ENCODE peak calls at places on chromosomes 16 and 17, in five cellular contexts. U, J, S, K and F are unnamed samples.

GRCh38 chr17:58271532-58271931 is 9.2 kb downstream of the MPO start:
- DNase-seq in U (no peak), J (no peak), S (no peak), K (no peak), F (no peak)

GRCh38 chr16:31868701-31869167 is 4.9 kb upstream of the ZNF267 start:
- DNase-seq in U (peak), J (peak), S (peak), K (peak), F (peak)

GRCh38 chr16:72846594-72846993 is 201.3 kb downstream of the ZFHX3 start:
- DNase-seq in U (no peak), J (no peak), S (no peak), K (no peak), F (no peak)

GRCh38 chr16:4599545-4599944 is 15.1 kb downstream of the UBALD1 start:
- DNase-seq in U (no peak), J (no peak), S (no peak), K (no peak), F (no peak)

GRCh38 chr17:29929006-29929543 is 953 bp downstream of the SSH2 start:
- DNase-seq in U (no peak), J (no peak), S (no peak), K (no peak), F (peak)

GRCh38 chr16:12434567-12434966 is 369.1 kb downstream of the CPPED1 start:
- DNase-seq in U (no peak), J (no peak), S (no peak), K (no peak), F (no peak)

GRCh38 chr16:73951541-73951940 is 345.1 kb upstream of the PSMD7 start:
- DNase-seq in U (no peak), J (no peak), S (no peak), K (no peak), F (no peak)

GRCh38 chr17:79944821-79945391 is 90.8 kb downstream of the TBC1D16 start:
- DNase-seq in U (no peak), J (no peak), S (peak), K (no peak), F (no peak)

GRCh38 chr17:76493505-76494167 is 7.6 kb downstream of the RHBDF2 start:
- DNase-seq in U (no peak), J (no peak), S (no peak), K (no peak), F (no peak)

GRCh38 chr17:21165922-21166598 is 39.3 kb downstream of the DHRS7B start:
- DNase-seq in U (no peak), J (no peak), S (no peak), K (no peak), F (no peak)

GRCh38 chr16:22739077-22739476 is 74.9 kb upstream of the HS3ST2 start:
- DNase-seq in U (no peak), J (peak), S (no peak), K (no peak), F (no peak)

GRCh38 chr17:57257213-57257873 is 1.0 kb downstream of the MSI2 start:
- DNase-seq in U (no peak), J (no peak), S (no peak), K (no peak), F (no peak)

GRCh38 chr17:6473128-6473767 is 29.0 kb downstream of the PIMREG start:
- DNase-seq in U (peak), J (peak), S (peak), K (peak), F (peak)

GRCh38 chr16:1794908-1795666 is 1.6 kb upstream of the IGFALS start:
- DNase-seq in U (no peak), J (no peak), S (no peak), K (no peak), F (no peak)

GRCh38 chr17:8019665-8020064 is 17.2 kb downstream of the GUCY2D start:
- DNase-seq in U (no peak), J (no peak), S (no peak), K (no peak), F (no peak)

GRCh38 chr17:9234404-9234945 is 213.2 kb downstream of the NTN1 start:
- DNase-seq in U (no peak), J (no peak), S (no peak), K (no peak), F (no peak)

GRCh38 chr17:49887086-49887743 is 39.3 kb upstream of the TAC4 start:
- DNase-seq in U (peak), J (no peak), S (no peak), K (no peak), F (peak)

GRCh38 chr17:62163847-62164246 is 98.8 kb upstream of the MED13 start:
- DNase-seq in U (peak), J (no peak), S (no peak), K (no peak), F (no peak)

GRCh38 chr17:14790518-14790917 is 474.6 kb downstream of the PMP22 start:
- DNase-seq in U (no peak), J (no peak), S (no peak), K (no peak), F (no peak)

GRCh38 chr17:36890398-36891190 is 46.7 kb upstream of the LHX1 start:
- DNase-seq in U (no peak), J (no peak), S (no peak), K (no peak), F (no peak)

GRCh38 chr17:6494239-6494941 is 50.1 kb downstream of the PIMREG start:
- DNase-seq in U (no peak), J (no peak), S (no peak), K (no peak), F (no peak)

GRCh38 chr17:18362509-18363020 is 785 bp downstream of the SHMT1 start:
- DNase-seq in U (peak), J (peak), S (no peak), K (no peak), F (peak)

GRCh38 chr17:57326348-57326747 is 70.0 kb downstream of the MSI2 start:
- DNase-seq in U (no peak), J (no peak), S (no peak), K (no peak), F (no peak)

GRCh38 chr17:56808503-56808902 is 25.2 kb downstream of the C17orf67 start:
- DNase-seq in U (no peak), J (no peak), S (no peak), K (no peak), F (no peak)

GRCh38 chr16:74813109-74813641 is 38.6 kb upstream of the FA2H start:
- DNase-seq in U (peak), J (peak), S (peak), K (peak), F (peak)

GRCh38 chr17:69175812-69176517 is 34.3 kb upstream of the ABCA6 start:
- DNase-seq in U (no peak), J (no peak), S (no peak), K (no peak), F (no peak)

GRCh38 chr16:6548507-6548906 is 784.1 kb upstream of the RBFOX1 start:
- DNase-seq in U (no peak), J (no peak), S (no peak), K (no peak), F (no peak)

GRCh38 chr17:37391146-37391545 is 15.4 kb downstream of the C17orf78 start:
- DNase-seq in U (no peak), J (no peak), S (no peak), K (no peak), F (no peak)

GRCh38 chr17:4635823-4636375 is 5.6 kb downstream of the ALOX15 start:
- DNase-seq in U (no peak), J (no peak), S (no peak), K (no peak), F (no peak)

GRCh38 chr17:30823425-30823824 is 1.1 kb downstream of the CRLF3 start:
- DNase-seq in U (no peak), J (no peak), S (no peak), K (no peak), F (no peak)

GRCh38 chr16:66260522-66261290 is 105.8 kb upstream of the CDH5 start:
- DNase-seq in U (no peak), J (no peak), S (no peak), K (no peak), F (no peak)

GRCh38 chr17:60170835-60171752 is 21.3 kb downstream of the CA4 start:
- DNase-seq in U (no peak), J (peak), S (no peak), K (no peak), F (no peak)

GRCh38 chr17:3036800-3037199 is 26.6 kb downstream of the OR1D5 start:
- DNase-seq in U (no peak), J (no peak), S (no peak), K (no peak), F (no peak)

GRCh38 chr17:282000-282911 is 70.4 kb downstream of the RPH3AL start:
- DNase-seq in U (peak), J (no peak), S (no peak), K (no peak), F (no peak)

GRCh38 chr17:41419712-41420111 is 4.7 kb downstream of the KRT37 start:
- DNase-seq in U (no peak), J (no peak), S (no peak), K (no peak), F (no peak)

GRCh38 chr16:80569440-80570105 is 28.8 kb downstream of the DYNLRB2 start:
- DNase-seq in U (no peak), J (no peak), S (no peak), K (peak), F (no peak)

GRCh38 chr17:81731271-81731670 is 19.2 kb downstream of the SLC25A10 start:
- DNase-seq in U (no peak), J (no peak), S (no peak), K (no peak), F (no peak)

GRCh38 chr17:49342575-49342936 is 19.5 kb downstream of the ZNF652 start:
- DNase-seq in U (no peak), J (no peak), S (no peak), K (no peak), F (no peak)